ENCODE peak calls at places on chromosomes 1 and 21, in six cellular contexts. One of them, this sample, is unnamed.
A peak's percentile ranks its signal among the peaks of the same experiment; 100 is the strongest.

GRCh38 chr1:43814401-43814800 is 107.1 kb downstream of the ST3GAL3 start:
- DNase-seq in cardiac muscle cell: no peak
- DNase-seq in Peyer's patch: no peak
- DNase-seq in naive thymus-derived CD4-positive, alpha-beta T cell: no peak
- DNase-seq in neural progenitor cell: no peak
- DNase-seq in heart right ventricle: no peak
- DNase-seq in this sample: no peak

GRCh38 chr1:8776104-8776503 is 41.3 kb downstream of the RERE start:
- DNase-seq in cardiac muscle cell: no peak
- DNase-seq in Peyer's patch: no peak
- DNase-seq in naive thymus-derived CD4-positive, alpha-beta T cell: no peak
- DNase-seq in neural progenitor cell: no peak
- DNase-seq in heart right ventricle: no peak
- DNase-seq in this sample: no peak

GRCh38 chr1:233477359-233477758 is 136.5 kb upstream of the KCNK1 start:
- DNase-seq in cardiac muscle cell: no peak
- DNase-seq in Peyer's patch: no peak
- DNase-seq in naive thymus-derived CD4-positive, alpha-beta T cell: no peak
- DNase-seq in neural progenitor cell: no peak
- DNase-seq in heart right ventricle: no peak
- DNase-seq in this sample: no peak

GRCh38 chr1:204463125-204464060 is 31.2 kb downstream of the PIK3C2B start:
- DNase-seq in cardiac muscle cell: peak; percentile 67
- DNase-seq in Peyer's patch: no peak
- DNase-seq in naive thymus-derived CD4-positive, alpha-beta T cell: no peak
- DNase-seq in neural progenitor cell: no peak
- DNase-seq in heart right ventricle: peak; percentile 49
- DNase-seq in this sample: peak; percentile 32

GRCh38 chr1:27872802-27873665 is 690 bp downstream of the THEMIS2 start:
- DNase-seq in cardiac muscle cell: peak; percentile 16
- DNase-seq in Peyer's patch: peak; percentile 49
- DNase-seq in naive thymus-derived CD4-positive, alpha-beta T cell: no peak
- DNase-seq in neural progenitor cell: peak; percentile 50
- DNase-seq in heart right ventricle: no peak
- DNase-seq in this sample: no peak

GRCh38 chr1:214026985-214027384 is 39.2 kb downstream of the PROX1 start:
- DNase-seq in cardiac muscle cell: no peak
- DNase-seq in Peyer's patch: no peak
- DNase-seq in naive thymus-derived CD4-positive, alpha-beta T cell: no peak
- DNase-seq in neural progenitor cell: no peak
- DNase-seq in heart right ventricle: no peak
- DNase-seq in this sample: no peak

GRCh38 chr1:41383094-41383852 is 22.0 kb downstream of the FOXO6 start:
- DNase-seq in cardiac muscle cell: peak; percentile 74
- DNase-seq in Peyer's patch: no peak
- DNase-seq in naive thymus-derived CD4-positive, alpha-beta T cell: no peak
- DNase-seq in neural progenitor cell: peak; percentile 52
- DNase-seq in heart right ventricle: no peak
- DNase-seq in this sample: peak; percentile 66

GRCh38 chr1:208501542-208501941 is 257.4 kb upstream of the PLXNA2 start:
- DNase-seq in cardiac muscle cell: no peak
- DNase-seq in Peyer's patch: no peak
- DNase-seq in naive thymus-derived CD4-positive, alpha-beta T cell: no peak
- DNase-seq in neural progenitor cell: no peak
- DNase-seq in heart right ventricle: no peak
- DNase-seq in this sample: no peak

GRCh38 chr21:45306832-45307571 is 19.3 kb upstream of the POFUT2 start:
- DNase-seq in cardiac muscle cell: peak; percentile 97
- DNase-seq in Peyer's patch: peak; percentile 57
- DNase-seq in naive thymus-derived CD4-positive, alpha-beta T cell: no peak
- DNase-seq in neural progenitor cell: peak; percentile 73
- DNase-seq in heart right ventricle: peak; percentile 83
- DNase-seq in this sample: no peak

GRCh38 chr1:51948491-51948915 is 42.0 kb downstream of the RAB3B start:
- DNase-seq in cardiac muscle cell: no peak
- DNase-seq in Peyer's patch: no peak
- DNase-seq in naive thymus-derived CD4-positive, alpha-beta T cell: no peak
- DNase-seq in neural progenitor cell: no peak
- DNase-seq in heart right ventricle: no peak
- DNase-seq in this sample: no peak

GRCh38 chr1:164718821-164719220 is 159.8 kb downstream of the PBX1 start:
- DNase-seq in cardiac muscle cell: peak; percentile 64
- DNase-seq in Peyer's patch: no peak
- DNase-seq in naive thymus-derived CD4-positive, alpha-beta T cell: no peak
- DNase-seq in neural progenitor cell: no peak
- DNase-seq in heart right ventricle: no peak
- DNase-seq in this sample: no peak

GRCh38 chr1:171718848-171719247 is 23.0 kb downstream of the VAMP4 start:
- DNase-seq in cardiac muscle cell: no peak
- DNase-seq in Peyer's patch: no peak
- DNase-seq in naive thymus-derived CD4-positive, alpha-beta T cell: no peak
- DNase-seq in neural progenitor cell: no peak
- DNase-seq in heart right ventricle: no peak
- DNase-seq in this sample: no peak

GRCh38 chr1:15083578-15083977 is 70.0 kb upstream of the TMEM51 start:
- DNase-seq in cardiac muscle cell: peak; percentile 8
- DNase-seq in Peyer's patch: no peak
- DNase-seq in naive thymus-derived CD4-positive, alpha-beta T cell: no peak
- DNase-seq in neural progenitor cell: no peak
- DNase-seq in heart right ventricle: no peak
- DNase-seq in this sample: no peak

GRCh38 chr1:151009206-151009587 is 948 bp downstream of the PRUNE1 start:
- DNase-seq in cardiac muscle cell: peak; percentile 31
- DNase-seq in Peyer's patch: no peak
- DNase-seq in naive thymus-derived CD4-positive, alpha-beta T cell: no peak
- DNase-seq in neural progenitor cell: no peak
- DNase-seq in heart right ventricle: no peak
- DNase-seq in this sample: no peak

GRCh38 chr1:203208181-203208580 is 21.3 kb downstream of the CHIT1 start:
- DNase-seq in cardiac muscle cell: no peak
- DNase-seq in Peyer's patch: no peak
- DNase-seq in naive thymus-derived CD4-positive, alpha-beta T cell: no peak
- DNase-seq in neural progenitor cell: no peak
- DNase-seq in heart right ventricle: no peak
- DNase-seq in this sample: no peak

GRCh38 chr21:45004059-45004422 is 64.2 kb downstream of the SLX9 start:
- DNase-seq in cardiac muscle cell: no peak
- DNase-seq in Peyer's patch: peak; percentile 37
- DNase-seq in naive thymus-derived CD4-positive, alpha-beta T cell: no peak
- DNase-seq in neural progenitor cell: no peak
- DNase-seq in heart right ventricle: peak; percentile 9
- DNase-seq in this sample: no peak

GRCh38 chr1:22203335-22203734 is 60.4 kb upstream of the WNT4 start:
- DNase-seq in cardiac muscle cell: no peak
- DNase-seq in Peyer's patch: no peak
- DNase-seq in naive thymus-derived CD4-positive, alpha-beta T cell: no peak
- DNase-seq in neural progenitor cell: no peak
- DNase-seq in heart right ventricle: no peak
- DNase-seq in this sample: no peak

GRCh38 chr1:79716481-79716880 is 710.0 kb upstream of the ADGRL4 start:
- DNase-seq in cardiac muscle cell: peak; percentile 82
- DNase-seq in Peyer's patch: no peak
- DNase-seq in naive thymus-derived CD4-positive, alpha-beta T cell: no peak
- DNase-seq in neural progenitor cell: peak; percentile 52
- DNase-seq in heart right ventricle: no peak
- DNase-seq in this sample: no peak

GRCh38 chr1:54378884-54379445 is 27.2 kb downstream of the SSBP3 start:
- DNase-seq in cardiac muscle cell: no peak
- DNase-seq in Peyer's patch: no peak
- DNase-seq in naive thymus-derived CD4-positive, alpha-beta T cell: no peak
- DNase-seq in neural progenitor cell: no peak
- DNase-seq in heart right ventricle: no peak
- DNase-seq in this sample: no peak
- H3K27ac ChIP-seq in cardiac muscle cell: peak overlapping the region; percentile 94
- H3K27ac ChIP-seq in Peyer's patch: no peak overlapping the region
- H3K27ac ChIP-seq in naive thymus-derived CD4-positive, alpha-beta T cell: peak overlapping the region; percentile 14
- H3K27ac ChIP-seq in neural progenitor cell: peak overlapping the region; percentile 92
- H3K27ac ChIP-seq in heart right ventricle: peak overlapping the region; percentile 69
- H3K27ac ChIP-seq in this sample: no peak overlapping the region

DNA sequence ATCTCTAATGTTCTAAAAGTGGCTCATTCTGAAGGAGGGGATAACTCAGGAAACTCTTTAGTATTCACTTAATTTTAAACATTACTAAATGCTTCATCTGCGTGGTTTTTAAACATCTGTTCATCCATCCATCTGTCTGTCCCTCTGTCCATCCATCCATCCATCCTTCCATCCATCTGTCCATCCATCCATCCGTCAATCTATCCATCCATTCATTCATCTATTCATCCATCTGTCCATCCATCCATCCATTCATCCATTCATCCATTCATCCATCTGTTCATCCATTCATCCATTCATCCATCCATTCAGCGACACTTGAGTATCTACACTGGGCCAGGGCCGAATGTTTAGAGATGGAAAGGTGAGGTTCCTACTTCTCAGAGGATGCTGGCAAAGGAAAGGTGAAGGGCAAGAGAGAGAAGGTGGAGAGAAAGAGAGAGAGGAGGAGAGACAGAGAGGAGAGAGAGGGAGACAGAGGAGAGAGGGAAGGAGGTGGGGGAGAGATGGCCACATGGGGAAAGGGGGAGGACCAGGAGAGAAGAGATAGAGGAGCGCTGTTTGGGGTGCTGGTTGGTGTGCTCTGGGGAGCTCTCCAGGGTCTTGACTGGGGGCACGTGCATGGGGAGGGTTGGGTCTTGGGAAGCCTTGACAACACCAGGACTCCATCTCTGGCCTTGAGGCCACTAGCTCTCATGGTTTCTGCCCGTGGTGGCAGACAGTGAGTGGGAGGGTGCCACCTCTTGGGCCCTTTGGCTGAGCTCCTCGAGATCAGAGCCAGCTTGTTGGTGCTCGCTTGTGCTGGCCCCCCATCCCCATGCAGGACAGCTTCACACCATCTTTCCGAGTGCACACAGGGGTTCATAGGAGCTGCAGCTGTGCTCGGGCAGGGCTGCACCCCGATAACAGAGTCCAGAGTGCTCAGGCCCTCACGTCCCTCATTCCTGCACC is 45.6 kb downstream of the ABCG1 start:
- DNase-seq in cardiac muscle cell: no peak
- DNase-seq in Peyer's patch: no peak
- DNase-seq in naive thymus-derived CD4-positive, alpha-beta T cell: no peak
- DNase-seq in neural progenitor cell: no peak
- DNase-seq in heart right ventricle: no peak
- DNase-seq in this sample: no peak
- H3K27ac ChIP-seq in cardiac muscle cell: no peak overlapping the region
- H3K27ac ChIP-seq in Peyer's patch: no peak overlapping the region
- H3K27ac ChIP-seq in naive thymus-derived CD4-positive, alpha-beta T cell: no peak overlapping the region
- H3K27ac ChIP-seq in neural progenitor cell: no peak overlapping the region
- H3K27ac ChIP-seq in heart right ventricle: peak overlapping the region; percentile 67
- H3K27ac ChIP-seq in this sample: no peak overlapping the region

GRCh38 chr1:99829269-99829668 is 20.9 kb upstream of the AGL start:
- DNase-seq in cardiac muscle cell: no peak
- DNase-seq in Peyer's patch: no peak
- DNase-seq in naive thymus-derived CD4-positive, alpha-beta T cell: no peak
- DNase-seq in neural progenitor cell: no peak
- DNase-seq in heart right ventricle: no peak
- DNase-seq in this sample: no peak
- H3K27ac ChIP-seq in cardiac muscle cell: no peak overlapping the region
- H3K27ac ChIP-seq in Peyer's patch: no peak overlapping the region
- H3K27ac ChIP-seq in naive thymus-derived CD4-positive, alpha-beta T cell: no peak overlapping the region
- H3K27ac ChIP-seq in neural progenitor cell: no peak overlapping the region
- H3K27ac ChIP-seq in heart right ventricle: no peak overlapping the region
- H3K27ac ChIP-seq in this sample: no peak overlapping the region

DNA sequence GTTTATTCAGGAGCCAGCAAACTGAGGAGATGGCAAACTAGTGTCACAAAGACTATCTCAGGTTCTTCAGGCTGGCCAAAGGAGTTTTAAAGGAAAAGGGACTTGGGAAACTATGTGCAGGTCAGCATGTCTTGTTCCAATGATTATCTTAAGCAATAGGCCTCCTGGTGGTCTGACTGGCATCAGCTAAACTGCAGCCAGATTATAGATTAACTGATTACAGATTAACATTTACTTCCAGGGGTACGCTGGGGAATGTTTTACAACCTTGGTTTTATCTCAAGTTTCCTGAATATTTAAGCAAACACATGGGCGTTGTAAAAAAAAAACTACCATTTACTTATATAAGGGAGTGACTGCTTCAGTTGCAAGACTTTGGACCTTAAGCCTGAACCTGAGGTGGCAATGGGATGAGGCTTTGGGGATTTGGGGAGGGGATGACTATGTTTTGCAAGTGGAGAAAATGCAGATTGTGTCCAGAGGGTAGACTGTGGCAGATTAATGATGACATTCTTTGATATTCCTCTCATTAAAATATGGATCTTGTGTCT is 600.7 kb upstream of the B3GALT2 start:
- DNase-seq in cardiac muscle cell: no peak
- DNase-seq in Peyer's patch: no peak
- DNase-seq in naive thymus-derived CD4-positive, alpha-beta T cell: no peak
- DNase-seq in neural progenitor cell: no peak
- DNase-seq in heart right ventricle: no peak
- DNase-seq in this sample: no peak
- H3K27ac ChIP-seq in cardiac muscle cell: no peak overlapping the region
- H3K27ac ChIP-seq in Peyer's patch: no peak overlapping the region
- H3K27ac ChIP-seq in naive thymus-derived CD4-positive, alpha-beta T cell: no peak overlapping the region
- H3K27ac ChIP-seq in neural progenitor cell: no peak overlapping the region
- H3K27ac ChIP-seq in heart right ventricle: no peak overlapping the region
- H3K27ac ChIP-seq in this sample: no peak overlapping the region